ENCODE peak calls at places on chromosomes 13 and 19, in six cellular contexts. S is AG09309; H is astrocyte of the spinal cord; L is Peyer's patch; G is CD8-positive, alpha-beta memory T cell; R is BJ. Z is an unnamed sample.

GRCh38 chr19:45331411-45331810 is 8.7 kb upstream of the CKM start:
- DNase-seq in S (no peak), H (no peak), L (no peak), G (no peak), R (no peak), Z (no peak)

GRCh38 chr13:113464476-113464875 is 11.2 kb upstream of the ADPRHL1 start:
- DNase-seq in S (no peak), H (no peak), L (no peak), G (no peak), R (no peak), Z (no peak)

GRCh38 chr13:40517486-40518311 is 148.7 kb downstream of the FOXO1 start:
- DNase-seq in S (no peak), H (no peak), L (no peak), G (no peak), R (no peak), Z (no peak)

GRCh38 chr19:41860419-41861097 is 503 bp downstream of the RPS19 start:
- DNase-seq in S (no peak), H (no peak), L (no peak), G (no peak), R (no peak), Z (no peak)

GRCh38 chr13:35720290-35720689 is 243.8 kb upstream of the MAB21L1 start:
- DNase-seq in S (no peak), H (no peak), L (no peak), G (no peak), R (no peak), Z (no peak)

GRCh38 chr19:1082928-1083816 is 12.0 kb downstream of the POLR2E start:
- DNase-seq in S (no peak), H (no peak), L (no peak), G (no peak), R (no peak), Z (no peak)

GRCh38 chr13:56893843-56894242 is 246.9 kb upstream of the PRR20A start:
- DNase-seq in S (no peak), H (no peak), L (no peak), G (no peak), R (no peak), Z (no peak)

GRCh38 chr13:41178040-41178439 is 16.3 kb downstream of the KBTBD7 start:
- DNase-seq in S (no peak), H (peak; percentile 21), L (no peak), G (no peak), R (no peak), Z (no peak)

GRCh38 chr19:58450836-58451357 is 525 bp upstream of the ZNF324B start:
- DNase-seq in S (no peak), H (no peak), L (no peak), G (no peak), R (no peak), Z (no peak)

GRCh38 chr13:100674848-100675659 is 459 bp upstream of the TMTC4 start:
- DNase-seq in S (peak; percentile 86), H (peak; percentile 99), L (peak; percentile 100), G (peak; percentile 99), R (peak; percentile 75), Z (peak; percentile 94)

GRCh38 chr13:44818428-44818827 is 170.8 kb downstream of the NUFIP1 start:
- DNase-seq in S (no peak), H (peak; percentile 38), L (no peak), G (no peak), R (no peak), Z (no peak)

GRCh38 chr19:50565984-50566903 is 2.0 kb downstream of the LRRC4B start:
- DNase-seq in S (no peak), H (no peak), L (no peak), G (no peak), R (no peak), Z (no peak)

GRCh38 chr13:34762312-34762711 is 179.8 kb upstream of the NBEA start:
- DNase-seq in S (no peak), H (no peak), L (no peak), G (no peak), R (no peak), Z (no peak)

GRCh38 chr13:114020750-114021463 is 47.0 kb upstream of the C13orf46 start:
- DNase-seq in S (no peak), H (no peak), L (no peak), G (no peak), R (no peak), Z (no peak)

GRCh38 chr19:2488942-2489731 is 13.2 kb downstream of the GADD45B start:
- DNase-seq in S (no peak), H (peak; percentile 46), L (peak; percentile 78), G (no peak), R (no peak), Z (no peak)

GRCh38 chr19:39826311-39826945 is 7.5 kb downstream of the DYRK1B start:
- DNase-seq in S (no peak), H (no peak), L (no peak), G (no peak), R (no peak), Z (no peak)

GRCh38 chr13:31372454-31372853 is 172.7 kb downstream of the B3GLCT start:
- DNase-seq in S (no peak), H (no peak), L (no peak), G (no peak), R (no peak), Z (no peak)

GRCh38 chr19:28294395-28294794 is 918.6 kb downstream of the UQCRFS1 start:
- DNase-seq in S (no peak), H (peak; percentile 39), L (no peak), G (no peak), R (no peak), Z (peak; percentile 32)

GRCh38 chr13:26872444-26873173 is 112.0 kb upstream of the GPR12 start:
- DNase-seq in S (no peak), H (no peak), L (no peak), G (peak; percentile 6), R (no peak), Z (no peak)

GRCh38 chr13:75194717-75195116 is 287.3 kb downstream of the TBC1D4 start:
- DNase-seq in S (no peak), H (no peak), L (no peak), G (no peak), R (no peak), Z (no peak)

GRCh38 chr19:38657633-38658222 is 10.3 kb downstream of the ACTN4 start:
- DNase-seq in S (peak; percentile 74), H (peak; percentile 82), L (no peak), G (no peak), R (peak; percentile 81), Z (no peak)

GRCh38 chr13:46551410-46552301 is 1.3 kb upstream of the LRCH1 start:
- DNase-seq in S (no peak), H (peak; percentile 64), L (peak; percentile 87), G (peak; percentile 44), R (no peak), Z (no peak)

GRCh38 chr19:54041969-54042606 is 21.6 kb downstream of the VSTM1 start:
- DNase-seq in S (no peak), H (no peak), L (no peak), G (no peak), R (no peak), Z (no peak)

GRCh38 chr19:38640368-38640767 is 7.1 kb upstream of the ACTN4 start:
- DNase-seq in S (no peak), H (no peak), L (no peak), G (no peak), R (no peak), Z (no peak)

GRCh38 chr13:112248909-112249592 is 127.1 kb upstream of the SPACA7 start:
- DNase-seq in S (no peak), H (no peak), L (no peak), G (no peak), R (no peak), Z (no peak)

GRCh38 chr13:67123165-67123564 is 107.0 kb downstream of the PCDH9 start:
- DNase-seq in S (no peak), H (no peak), L (no peak), G (no peak), R (no peak), Z (no peak)

GRCh38 chr19:49786432-49786831 is 19.6 kb downstream of the AP2A1 start:
- DNase-seq in S (peak; percentile 21), H (peak; percentile 32), L (no peak), G (no peak), R (no peak), Z (no peak)

GRCh38 chr19:10452726-10453620 is 32.6 kb downstream of the PDE4A start:
- DNase-seq in S (no peak), H (no peak), L (no peak), G (no peak), R (no peak), Z (no peak)
- H3K4me3 ChIP-seq in S (no peak overlapping the region), H (no peak overlapping the region), L (no peak overlapping the region), G (no peak overlapping the region), R (no peak overlapping the region), Z (no peak overlapping the region)

GRCh38 chr19:17615889-17616685 is 60.6 kb downstream of the COLGALT1 start:
- DNase-seq in S (no peak), H (no peak), L (no peak), G (no peak), R (no peak), Z (no peak)

GRCh38 chr19:17616686-17616960 is 61.2 kb downstream of the COLGALT1 start:
- DNase-seq in S (no peak), H (no peak), L (no peak), G (no peak), R (no peak), Z (no peak)

GRCh38 chr19:17617807-17618192 is 62.4 kb downstream of the COLGALT1 start:
- DNase-seq in S (no peak), H (no peak), L (no peak), G (no peak), R (no peak), Z (no peak)

GRCh38 chr19:17618281-17618903 is 62.9 kb downstream of the COLGALT1 start:
- DNase-seq in S (no peak), H (no peak), L (no peak), G (no peak), R (no peak), Z (no peak)

GRCh38 chr19:17616961-17617806 is 61.7 kb downstream of the COLGALT1 start:
- DNase-seq in S (no peak), H (no peak), L (no peak), G (no peak), R (no peak), Z (no peak)
- H3K4me3 ChIP-seq in S (no peak overlapping the region), H (no peak overlapping the region), L (no peak overlapping the region), G (no peak overlapping the region), R (no peak overlapping the region), Z (no peak overlapping the region)

GRCh38 chr13:99433543-99434075 is 67.7 kb upstream of the TM9SF2 start:
- DNase-seq in S (no peak), H (no peak), L (no peak), G (no peak), R (no peak), Z (no peak)
- H3K4me3 ChIP-seq in S (no peak overlapping the region), H (no peak overlapping the region), L (no peak overlapping the region), G (peak overlapping the region; percentile 43), R (no peak overlapping the region), Z (no peak overlapping the region)

GRCh38 chr13:29359181-29359580 is 236.3 kb downstream of the SLC7A1 start:
- DNase-seq in S (no peak), H (no peak), L (no peak), G (no peak), R (no peak), Z (no peak)

GRCh38 chr13:29362849-29363604 is 232.5 kb downstream of the SLC7A1 start:
- DNase-seq in S (no peak), H (peak; percentile 33), L (no peak), G (peak; percentile 13), R (no peak), Z (no peak)

DNA sequence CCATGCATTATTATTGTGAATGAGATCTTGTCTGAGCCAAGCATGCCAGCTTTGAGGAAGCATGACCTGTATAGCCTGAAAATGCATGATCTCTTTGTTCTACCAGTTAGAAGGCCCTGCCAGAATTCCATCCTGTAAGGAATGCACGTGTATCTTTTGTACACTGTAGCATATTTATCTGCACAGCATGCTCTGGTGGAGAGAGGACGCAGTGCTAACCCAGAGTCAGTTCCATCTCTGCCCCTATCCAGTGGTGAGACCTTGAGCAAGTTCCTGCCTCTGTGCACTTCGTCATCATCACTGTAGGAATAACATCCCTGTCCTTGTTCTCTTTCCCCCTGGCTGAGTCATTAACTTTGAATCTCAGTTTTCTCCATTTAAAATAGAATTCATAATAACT is 233.8 kb downstream of the SLC7A1 start:
- DNase-seq in S (no peak), H (no peak), L (no peak), G (no peak), R (no peak), Z (no peak)
- H3K4me3 ChIP-seq in S (no peak overlapping the region), H (no peak overlapping the region), L (no peak overlapping the region), G (no peak overlapping the region), R (no peak overlapping the region), Z (no peak overlapping the region)

Z was measured in astrocyte of the cerebellum.